ENCODE peak calls at places on chromosomes 3 and 15, in five cellular contexts. I is A549, Y is IMR-90, T is HepG2, D is GM12878. Q is an unnamed sample.

GRCh38 chr3:133040696-133041523 is 2.7 kb downstream of the TMEM108 start:
- DNase-seq in Y (peak), T (peak), I (peak), D (peak), Q (peak)

GRCh38 chr3:78701537-78701936 is 1066.3 kb downstream of the ROBO1 start:
- DNase-seq in D (no peak), Y (no peak), T (no peak), I (no peak), Q (no peak)

GRCh38 chr3:58394339-58394738 is 39.3 kb downstream of the PDHB start:
- DNase-seq in D (no peak), T (no peak), I (no peak), Y (no peak), Q (no peak)

GRCh38 chr3:47661121-47661752 is 82.6 kb upstream of the CSPG5 start:
- DNase-seq in Y (peak), T (no peak), I (peak), D (no peak), Q (no peak)

GRCh38 chr3:194685723-194686413 is at the start of gene FAM43A:
- DNase-seq in Y (peak), T (peak), D (no peak), I (peak), Q (peak)

GRCh38 chr3:32448686-32449474 is 53.8 kb downstream of the CMTM6 start:
- DNase-seq in D (no peak), T (no peak), Y (no peak), I (no peak), Q (no peak)

GRCh38 chr3:71062920-71063767 is 520.4 kb downstream of the FOXP1 start:
- DNase-seq in D (no peak), Y (peak), T (no peak), I (no peak), Q (no peak)

GRCh38 chr3:73786346-73786807 is 161.6 kb upstream of the PDZRN3 start:
- DNase-seq in T (no peak), D (no peak), Y (peak), I (no peak), Q (no peak)

GRCh38 chr3:99534951-99535704 is 103.3 kb upstream of the COL8A1 start:
- DNase-seq in T (no peak), D (no peak), I (no peak), Y (peak), Q (no peak)

GRCh38 chr3:179324270-179324754 is 1.5 kb downstream of the ZNF639 start:
- DNase-seq in Y (peak), D (no peak), T (no peak), I (no peak), Q (no peak)

GRCh38 chr3:197508511-197508910 is 47.3 kb downstream of the BDH1 start:
- DNase-seq in Y (no peak), T (no peak), D (no peak), I (no peak), Q (no peak)

GRCh38 chr3:179063945-179064560 is 7.6 kb downstream of the ZMAT3 start:
- DNase-seq in T (no peak), Y (peak), D (no peak), I (no peak), Q (no peak)

GRCh38 chr3:193960485-193961172 is 175.3 kb upstream of the HES1 start:
- DNase-seq in I (no peak), T (no peak), Y (no peak), D (no peak), Q (no peak)

GRCh38 chr3:128190501-128190900 is 37.2 kb downstream of the EEFSEC start:
- DNase-seq in D (no peak), Y (peak), T (no peak), I (peak), Q (no peak)

GRCh38 chr3:194003128-194004057 is 132.6 kb upstream of the HES1 start:
- DNase-seq in Y (peak), D (peak), T (peak), I (peak), Q (peak)

GRCh38 chr3:48408823-48409281 is 21.0 kb downstream of the PLXNB1 start:
- DNase-seq in I (no peak), Y (no peak), T (no peak), D (no peak), Q (peak)

GRCh38 chr3:170204023-170204472 is 18.2 kb upstream of the PRKCI start:
- DNase-seq in T (peak), Y (peak), D (no peak), I (no peak), Q (no peak)

GRCh38 chr3:170211668-170212067 is 10.6 kb upstream of the PRKCI start:
- DNase-seq in D (no peak), T (no peak), Y (no peak), I (no peak), Q (no peak)

GRCh38 chr3:170204509-170204908 is 17.7 kb upstream of the PRKCI start:
- DNase-seq in D (no peak), I (no peak), Y (no peak), T (no peak), Q (no peak)

GRCh38 chr3:170205302-170205701 is 16.9 kb upstream of the PRKCI start:
- DNase-seq in I (no peak), D (peak), Y (no peak), T (no peak), Q (no peak)

DNA sequence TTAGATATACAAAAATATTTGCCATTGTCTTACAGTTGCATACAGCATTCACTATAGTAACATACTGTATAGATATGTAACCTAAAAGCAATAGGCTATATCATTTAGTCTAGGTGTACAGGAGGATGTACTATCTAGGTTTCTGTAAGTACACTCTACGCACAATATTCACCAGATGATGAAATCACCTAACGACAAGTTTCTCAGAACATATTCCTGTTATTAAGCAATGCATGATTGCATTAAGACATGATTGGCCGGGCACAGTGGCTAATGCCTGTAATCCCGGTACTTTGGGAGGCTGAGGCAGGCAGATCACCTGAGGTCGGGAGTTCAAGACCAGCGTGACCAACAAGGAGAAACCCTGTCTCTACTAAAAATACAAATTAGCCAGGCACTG is 14.5 kb upstream of the PRKCI start:
- DNase-seq in I (no peak), D (no peak), Y (no peak), T (no peak), Q (no peak)
- TF ChIP-seq USF2 in I (no peak), D (no peak), Y (no peak), T (no peak), Q (no peak)

DNA sequence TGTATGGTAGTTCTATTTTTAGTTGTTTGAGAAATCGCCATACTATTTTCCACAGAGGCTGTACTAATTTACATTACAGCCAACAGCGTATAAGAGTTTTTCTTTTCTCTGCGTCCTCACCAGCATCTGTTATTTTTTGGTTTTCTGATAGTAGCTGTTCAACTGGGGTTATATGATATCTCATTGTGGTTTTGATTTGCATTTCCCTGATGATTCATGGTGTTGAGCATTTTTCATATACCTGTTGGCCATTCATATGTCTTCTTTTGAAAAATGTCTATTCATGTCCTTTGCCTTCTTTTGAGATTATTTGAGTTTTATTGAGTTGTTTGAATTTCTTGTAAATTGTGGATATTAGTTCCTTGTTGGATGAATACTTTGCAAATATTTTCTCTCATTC is 114.6 kb downstream of the LRRK1 start:
- DNase-seq in Y (no peak), D (no peak), T (no peak), I (no peak), Q (no peak)
- TF ChIP-seq USF2 in Y (no peak), D (no peak), T (no peak), I (no peak), Q (no peak)

DNA sequence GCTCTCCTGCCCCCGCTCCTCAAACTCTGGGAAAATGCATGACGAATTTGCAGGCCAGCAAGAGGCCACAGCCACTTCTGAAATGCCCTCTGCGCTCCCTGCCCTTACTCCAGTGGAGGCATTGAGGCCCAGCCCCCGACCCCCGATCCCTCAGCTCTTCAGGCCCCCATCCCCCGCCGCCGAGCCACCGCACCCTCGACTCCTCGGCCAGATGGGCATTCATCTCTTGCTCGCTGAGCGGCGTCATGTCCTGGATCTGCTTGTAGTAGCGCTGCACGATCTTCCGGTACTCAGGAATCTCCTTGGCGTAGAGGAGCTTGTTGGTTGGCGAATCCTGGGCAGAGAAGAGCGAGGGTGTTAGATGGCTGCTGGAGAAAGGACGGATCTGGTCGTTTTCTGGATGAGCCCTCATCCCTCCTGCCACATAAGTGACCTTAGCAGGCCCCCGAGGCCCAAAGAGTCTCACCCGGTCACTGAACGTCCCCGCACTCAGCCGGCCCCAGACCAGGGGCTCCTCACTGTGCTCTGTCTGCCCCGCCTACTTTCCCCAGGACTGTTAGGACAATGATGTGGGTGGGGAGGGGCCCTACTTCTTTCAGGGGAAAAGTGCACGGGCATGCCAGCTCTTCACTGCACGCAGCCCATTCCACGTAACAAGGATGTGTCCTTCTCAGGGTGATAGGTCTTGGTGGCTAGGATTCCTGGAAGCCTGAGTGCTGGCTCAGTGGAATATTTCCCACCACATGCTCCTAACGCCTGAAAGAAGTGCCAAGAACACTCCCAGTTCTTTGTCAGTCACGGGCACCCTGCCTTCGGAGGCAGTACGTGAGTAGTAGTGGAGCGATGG is 14.1 kb downstream of the H1-8 start:
- DNase-seq in Y (no peak), T (no peak), I (no peak), D (no peak), Q (no peak)
- TF ChIP-seq USF2 in Y (no peak), T (no peak), I (no peak), D (no peak), Q (no peak)

DNA sequence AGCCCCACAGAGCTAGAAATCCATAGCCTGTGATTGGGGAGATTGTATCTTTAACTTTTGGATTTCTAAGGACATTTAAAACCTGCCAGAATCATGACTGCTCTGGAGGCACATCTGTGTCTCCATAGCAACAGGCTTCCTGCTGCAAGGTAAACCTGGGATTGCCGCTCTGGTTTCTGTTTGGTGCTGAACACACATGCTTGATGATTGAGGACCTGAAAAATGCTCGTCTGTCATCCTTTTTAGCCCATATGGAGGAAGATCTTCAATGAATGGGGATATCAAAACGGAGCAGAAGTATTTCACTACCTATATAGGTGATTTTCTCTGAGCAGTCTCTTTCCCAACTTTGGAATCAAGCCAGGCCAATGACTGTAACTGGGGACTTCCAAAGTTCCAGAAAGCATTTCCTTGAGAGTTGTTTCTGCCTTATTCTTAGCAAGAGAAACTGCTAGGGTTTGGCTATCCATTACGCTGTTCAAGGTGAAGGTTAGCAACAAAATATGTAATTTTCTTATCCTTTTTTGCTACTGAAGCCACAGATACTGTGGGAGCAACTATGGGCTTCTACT is 96.5 kb upstream of the TNIK start:
- DNase-seq in T (no peak), Y (peak), D (no peak), I (no peak), Q (no peak)
- TF ChIP-seq USF2 in T (no peak), Y (no peak), D (no peak), I (no peak), Q (no peak)

GRCh38 chr3:134313839-134314587 is 60.2 kb downstream of the AMOTL2 start:
- DNase-seq in I (no peak), T (peak), Y (no peak), D (no peak), Q (no peak)

GRCh38 chr3:134317106-134317947 is 56.9 kb downstream of the AMOTL2 start:
- DNase-seq in T (no peak), D (no peak), I (peak), Y (no peak), Q (no peak)

GRCh38 chr3:134312873-134313838 is 61.1 kb downstream of the AMOTL2 start:
- DNase-seq in Y (peak), D (no peak), T (peak), I (peak), Q (peak)

GRCh38 chr3:134314588-134315285 is 59.5 kb downstream of the AMOTL2 start:
- DNase-seq in Y (no peak), I (no peak), T (no peak), D (no peak), Q (no peak)

DNA sequence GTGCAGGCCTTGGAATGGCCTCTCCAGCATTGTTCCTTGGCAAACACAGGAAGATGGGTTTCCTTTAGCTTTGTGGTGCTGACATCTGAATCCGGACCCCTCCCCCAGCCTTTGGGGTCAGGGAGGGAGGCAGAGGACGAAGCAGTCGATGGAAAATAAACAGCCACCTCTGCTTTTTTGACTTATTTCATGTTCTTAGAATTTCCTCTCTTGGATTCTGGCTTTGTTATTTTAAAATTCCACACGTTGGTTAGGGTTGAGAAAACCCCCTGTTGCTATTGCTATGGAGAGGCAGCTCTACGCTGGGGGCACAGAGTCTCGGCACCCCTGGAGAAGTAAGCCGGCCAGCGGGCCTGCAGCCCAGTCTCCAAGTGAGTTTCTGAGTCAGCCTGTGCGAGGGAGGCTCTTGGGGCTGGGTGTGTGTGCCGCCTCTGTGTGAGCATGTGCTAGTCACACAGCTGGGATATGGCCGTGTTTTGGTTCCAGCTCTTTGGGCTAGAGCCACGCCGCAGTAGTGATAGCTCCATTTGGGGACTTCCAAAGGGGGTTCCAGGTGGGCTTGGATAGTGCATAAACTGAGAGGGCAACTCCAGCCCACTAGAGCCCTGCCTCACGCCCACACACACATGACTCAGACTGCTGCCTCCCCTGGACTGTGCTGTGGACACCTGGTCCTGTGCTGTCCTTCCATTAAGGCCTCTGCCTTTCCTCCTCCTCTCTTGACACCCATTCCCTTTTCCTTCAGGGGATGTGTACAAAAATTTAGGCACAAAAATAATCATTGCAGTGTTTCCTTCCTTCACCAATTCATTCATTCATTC is 58.8 kb downstream of the AMOTL2 start:
- DNase-seq in I (no peak), T (no peak), D (no peak), Y (peak), Q (peak)
- TF ChIP-seq USF2 in I (no peak), T (no peak), D (no peak), Y (no peak), Q (no peak)

Q was measured in WTC11.